ENCODE peak calls at places on chromosomes 5 and 9, in six cellular contexts. J, L, K, O, X and S are unnamed samples.

GRCh38 chr5:154162475-154163217 is 27.9 kb upstream of the GALNT10 start:
- DNase-seq in J (no peak), L (no peak), K (peak), O (peak), X (no peak), S (no peak)

GRCh38 chr5:32276173-32276853 is 36.4 kb downstream of the MTMR12 start:
- DNase-seq in J (no peak), L (no peak), K (peak), O (peak), X (no peak), S (peak)

GRCh38 chr5:64637837-64638443 is 52.4 kb upstream of the SHISAL2B start:
- DNase-seq in J (no peak), L (no peak), K (no peak), O (peak), X (no peak), S (no peak)

GRCh38 chr5:157253547-157253946 is 12.4 kb upstream of the CYFIP2 start:
- DNase-seq in J (peak), L (no peak), K (peak), O (peak), X (no peak), S (peak)

GRCh38 chr9:103731541-103731940 is 362.6 kb upstream of the SMC2 start:
- DNase-seq in J (no peak), L (no peak), K (peak), O (no peak), X (no peak), S (no peak)

GRCh38 chr5:14410068-14410941 is 171.3 kb upstream of the OTULINL start:
- DNase-seq in J (no peak), L (no peak), K (no peak), O (no peak), X (no peak), S (peak)

GRCh38 chr5:87127426-87127825 is 140.3 kb upstream of the RASA1 start:
- DNase-seq in J (no peak), L (no peak), K (no peak), O (no peak), X (no peak), S (no peak)

GRCh38 chr5:177256296-177256695 is 47.2 kb downstream of the RAB24 start:
- DNase-seq in J (no peak), L (no peak), K (no peak), O (no peak), X (no peak), S (no peak)

GRCh38 chr9:75488082-75488713 is 399.9 kb downstream of the OSTF1 start:
- DNase-seq in J (no peak), L (no peak), K (no peak), O (no peak), X (no peak), S (no peak)

GRCh38 chr9:123120953-123121352 is 87.5 kb downstream of the GPR21 start:
- DNase-seq in J (no peak), L (no peak), K (no peak), O (no peak), X (no peak), S (no peak)

GRCh38 chr5:107395632-107396350 is 274.9 kb downstream of the EFNA5 start:
- DNase-seq in J (no peak), L (no peak), K (no peak), O (no peak), X (no peak), S (no peak)

GRCh38 chr5:177474094-177474493 is 660 bp upstream of the DBN1 start:
- DNase-seq in J (no peak), L (no peak), K (no peak), O (peak), X (no peak), S (no peak)

GRCh38 chr9:113462781-113463286 is 693 bp upstream of the RGS3 start:
- DNase-seq in J (no peak), L (no peak), K (peak), O (no peak), X (no peak), S (no peak)

GRCh38 chr9:13033959-13034695 is 245.4 kb downstream of the MPDZ start:
- DNase-seq in J (peak), L (no peak), K (peak), O (peak), X (peak), S (peak)

GRCh38 chr9:13715430-13715829 is 435.9 kb upstream of the MPDZ start:
- DNase-seq in J (no peak), L (no peak), K (no peak), O (no peak), X (no peak), S (no peak)

GRCh38 chr9:111728143-111728542 is 66.6 kb downstream of the SHOC1 start:
- DNase-seq in J (no peak), L (no peak), K (no peak), O (no peak), X (no peak), S (no peak)

GRCh38 chr5:75054110-75054930 is 2.0 kb upstream of the GCNT4 start:
- DNase-seq in J (no peak), L (no peak), K (no peak), O (peak), X (no peak), S (peak)

GRCh38 chr5:132017316-132017715 is 5.9 kb upstream of the ACSL6 start:
- DNase-seq in J (no peak), L (no peak), K (peak), O (no peak), X (no peak), S (no peak)

GRCh38 chr5:178624626-178625546 is 2.0 kb downstream of the CLK4 start:
- DNase-seq in J (no peak), L (no peak), K (no peak), O (peak), X (no peak), S (peak)

GRCh38 chr9:1676771-1677170 is 338.4 kb upstream of the SMARCA2 start:
- DNase-seq in J (no peak), L (no peak), K (no peak), O (no peak), X (no peak), S (no peak)

GRCh38 chr9:14396171-14396570 is 82.2 kb upstream of the NFIB start:
- DNase-seq in J (no peak), L (no peak), K (no peak), O (no peak), X (no peak), S (no peak)

GRCh38 chr5:15601274-15601673 is 101.3 kb downstream of the FBXL7 start:
- DNase-seq in J (no peak), L (no peak), K (no peak), O (no peak), X (no peak), S (no peak)

GRCh38 chr5:1472964-1473628 is 27.9 kb upstream of the SLC6A3 start:
- DNase-seq in J (no peak), L (no peak), K (no peak), O (peak), X (peak), S (no peak)

GRCh38 chr9:110975969-110976368 is 62.3 kb downstream of the LPAR1 start:
- DNase-seq in J (no peak), L (no peak), K (no peak), O (no peak), X (no peak), S (peak)

GRCh38 chr9:136265561-136266355 is 20.1 kb upstream of the QSOX2 start:
- DNase-seq in J (no peak), L (no peak), K (no peak), O (no peak), X (no peak), S (no peak)

GRCh38 chr9:136264803-136265405 is 19.3 kb upstream of the QSOX2 start:
- DNase-seq in J (no peak), L (no peak), K (no peak), O (no peak), X (no peak), S (no peak)

GRCh38 chr9:136268318-136268717 is 22.7 kb upstream of the QSOX2 start:
- DNase-seq in J (peak), L (no peak), K (no peak), O (peak), X (no peak), S (peak)

GRCh38 chr9:136268776-136269175 is 23.2 kb upstream of the QSOX2 start:
- DNase-seq in J (no peak), L (no peak), K (no peak), O (no peak), X (no peak), S (no peak)

GRCh38 chr9:136267261-136268111 is 21.9 kb upstream of the QSOX2 start:
- DNase-seq in J (peak), L (peak), K (peak), O (peak), X (peak), S (peak)
- H3K27ac ChIP-seq in J (no peak), L (peak), K (no peak), O (no peak), X (no peak), S (peak)

GRCh38 chr9:125544988-125545651 is 161.9 kb downstream of the MAPKAP1 start:
- DNase-seq in J (no peak), L (no peak), K (no peak), O (no peak), X (no peak), S (peak)
- H3K27ac ChIP-seq in J (no peak), L (no peak), K (no peak), O (no peak), X (peak), S (peak)

DNA sequence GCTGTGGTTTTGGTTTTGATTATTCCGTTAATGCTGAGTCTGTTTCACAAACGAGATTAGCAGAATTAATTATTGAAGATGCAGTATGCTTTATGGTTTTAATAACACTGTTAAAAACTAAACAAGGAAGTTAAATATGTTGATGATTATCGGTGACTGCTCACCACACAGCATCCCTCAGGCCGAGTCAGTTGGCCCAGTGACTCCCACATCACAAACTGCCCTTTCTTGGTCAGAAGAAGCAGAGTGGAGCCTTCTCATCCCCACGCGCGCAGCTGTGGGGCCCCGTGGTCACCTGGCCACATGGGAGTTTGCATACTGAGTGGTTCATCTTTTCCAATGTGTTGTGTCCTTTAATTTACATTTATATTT is 111.5 kb upstream of the FCN2 start:
- DNase-seq in J (no peak), L (no peak), K (no peak), O (no peak), X (no peak), S (no peak)
- H3K27ac ChIP-seq in J (no peak), L (no peak), K (no peak), O (no peak), X (no peak), S (no peak)

GRCh38 chr9:99403371-99403770 is 181.3 kb downstream of the SEC61B start:
- DNase-seq in J (no peak), L (no peak), K (no peak), O (no peak), X (no peak), S (no peak)

GRCh38 chr9:99398241-99398640 is 176.2 kb downstream of the SEC61B start:
- DNase-seq in J (no peak), L (no peak), K (no peak), O (no peak), X (no peak), S (no peak)

GRCh38 chr9:99401826-99402225 is 179.7 kb downstream of the SEC61B start:
- DNase-seq in J (no peak), L (no peak), K (no peak), O (no peak), X (no peak), S (no peak)

GRCh38 chr9:99399476-99399875 is 177.4 kb downstream of the SEC61B start:
- DNase-seq in J (no peak), L (no peak), K (no peak), O (no peak), X (no peak), S (no peak)

GRCh38 chr9:99400184-99400731 is 178.2 kb downstream of the SEC61B start:
- DNase-seq in J (no peak), L (no peak), K (no peak), O (peak), X (no peak), S (peak)
- H3K27ac ChIP-seq in J (no peak), L (no peak), K (no peak), O (no peak), X (no peak), S (no peak)

DNA sequence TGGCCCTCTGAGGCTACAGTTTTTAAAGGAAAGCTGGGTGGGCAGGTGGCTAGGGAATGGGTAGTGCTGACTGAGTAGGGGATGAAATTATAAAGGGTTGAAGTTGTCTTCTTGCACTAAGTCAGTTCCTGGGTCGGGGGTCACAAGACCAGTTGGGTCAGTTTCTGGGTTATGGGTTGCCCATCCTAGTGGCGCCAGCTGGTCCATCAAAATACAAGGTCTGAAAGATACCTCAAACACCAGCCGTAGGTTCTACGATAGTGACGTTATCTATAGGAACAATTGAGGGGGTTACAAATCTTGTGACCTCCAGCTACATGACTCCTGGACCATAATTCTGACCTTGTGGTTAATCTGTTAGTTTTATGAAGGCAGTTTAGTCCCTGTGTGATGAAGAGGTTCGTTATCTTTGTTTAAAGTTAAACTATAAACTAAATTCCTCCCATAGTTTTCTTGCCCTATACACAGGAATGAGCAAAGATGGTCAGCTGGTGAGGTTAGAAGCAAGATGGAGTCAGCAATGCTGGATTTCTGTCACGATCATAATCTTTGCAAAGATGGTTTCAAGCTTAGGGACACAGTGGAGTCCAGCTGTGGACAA is 14.2 kb upstream of the CREBRF start:
- DNase-seq in J (no peak), L (no peak), K (no peak), O (no peak), X (no peak), S (no peak)
- H3K27ac ChIP-seq in J (no peak), L (no peak), K (no peak), O (no peak), X (no peak), S (no peak)

DNA sequence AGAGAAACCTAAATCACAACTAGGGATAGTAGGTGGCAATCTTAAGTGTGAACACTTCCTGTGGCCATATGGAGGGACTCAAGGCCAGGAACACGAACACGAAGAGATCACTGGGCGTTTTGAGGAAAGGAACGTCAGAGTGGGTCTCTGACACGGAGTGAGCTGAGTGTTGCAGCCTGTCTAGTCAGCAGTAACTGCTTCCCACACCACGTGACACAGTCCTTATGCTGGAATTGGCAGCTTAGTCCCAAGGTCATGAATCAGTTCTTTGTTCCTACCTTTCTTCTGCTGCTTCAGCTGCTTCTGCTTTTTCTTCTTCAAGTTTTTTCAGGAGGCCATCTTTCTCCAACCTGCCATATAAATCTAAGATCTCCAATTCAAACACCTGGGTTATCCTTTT is 18.2 kb downstream of the SPACA9 start:
- DNase-seq in J (no peak), L (no peak), K (no peak), O (no peak), X (no peak), S (peak)
- H3K27ac ChIP-seq in J (no peak), L (no peak), K (no peak), O (no peak), X (no peak), S (no peak)

GRCh38 chr5:179863449-179864085 is 5.0 kb upstream of the MRNIP start:
- DNase-seq in J (no peak), L (no peak), K (no peak), O (no peak), X (no peak), S (no peak)

GRCh38 chr5:179862296-179862695 is 3.7 kb upstream of the MRNIP start:
- DNase-seq in J (no peak), L (no peak), K (no peak), O (no peak), X (no peak), S (no peak)

GRCh38 chr5:179860301-179860700 is 1.7 kb upstream of the MRNIP start:
- DNase-seq in J (no peak), L (no peak), K (no peak), O (no peak), X (no peak), S (no peak)

GRCh38 chr5:179864686-179865085 is 6.1 kb upstream of the MRNIP start:
- DNase-seq in J (no peak), L (no peak), K (no peak), O (no peak), X (peak), S (no peak)

GRCh38 chr5:179862891-179863290 is 4.3 kb upstream of the MRNIP start:
- DNase-seq in J (no peak), L (no peak), K (no peak), O (no peak), X (no peak), S (no peak)
- H3K27ac ChIP-seq in J (no peak), L (no peak), K (no peak), O (no peak), X (no peak), S (no peak)

DNA sequence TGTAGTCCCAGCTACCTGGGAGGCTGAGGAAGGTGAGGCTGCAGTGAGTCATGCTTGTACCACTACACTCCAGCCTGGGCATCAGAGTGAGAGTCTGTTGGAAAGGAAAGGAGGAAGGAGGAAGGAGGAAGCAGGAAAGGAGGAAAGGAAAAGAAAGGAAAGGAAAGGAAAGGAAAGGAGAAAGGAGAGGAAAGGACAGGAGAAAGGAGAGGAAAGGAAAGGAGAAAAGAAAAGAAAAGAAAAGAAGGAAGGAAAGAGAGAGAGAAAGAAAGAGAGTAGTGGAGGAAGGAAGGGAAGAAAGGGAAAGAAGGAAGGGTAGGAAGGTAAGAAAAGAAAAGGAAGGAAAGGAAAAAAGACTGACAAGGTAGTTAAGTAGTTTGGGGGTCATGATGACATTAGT is 162.6 kb upstream of the SLC12A2 start:
- DNase-seq in J (no peak), L (no peak), K (no peak), O (no peak), X (no peak), S (no peak)
- H3K27ac ChIP-seq in J (no peak), L (no peak), K (no peak), O (no peak), X (no peak), S (no peak)